ENCODE peak calls at places on chromosomes 3 and 15, in four cellular contexts. B, W, L and M are unnamed samples.
A peak's percentile ranks its signal among the peaks of the same experiment; 100 is the strongest.

GRCh38 chr3:126704494-126705214 is 614 bp downstream of the CHCHD6 start:
- DNase-seq in W (no peak), L (peak; percentile 58), B (no peak), M (no peak)

GRCh38 chr3:58341376-58341775 is 8.7 kb downstream of the PXK start:
- DNase-seq in W (no peak), L (no peak), B (no peak), M (no peak)

GRCh38 chr3:48086736-48087470 is 70.7 kb upstream of the MAP4 start:
- DNase-seq in L (no peak), W (no peak), B (no peak), M (no peak)

GRCh38 chr15:85744636-85745422 is 49.9 kb downstream of the KLHL25 start:
- DNase-seq in L (peak; percentile 9), B (no peak), W (no peak), M (no peak)

GRCh38 chr3:100289339-100289738 is 28.5 kb downstream of the TBC1D23 start:
- DNase-seq in B (no peak), L (no peak), W (no peak), M (no peak)

GRCh38 chr3:194395767-194396527 is 3.1 kb downstream of the GP5 start:
- DNase-seq in B (peak; percentile 56), W (peak; percentile 65), L (no peak), M (peak; percentile 34)

GRCh38 chr15:36961956-36962355 is 138.4 kb downstream of the MEIS2 start:
- DNase-seq in W (no peak), L (no peak), B (no peak), M (no peak)

GRCh38 chr3:61964566-61964965 is 403.2 kb downstream of the PTPRG start:
- DNase-seq in L (no peak), W (no peak), B (no peak), M (no peak)

GRCh38 chr3:87780808-87781207 is 278.0 kb downstream of the CGGBP1 start:
- DNase-seq in B (no peak), W (no peak), L (no peak), M (no peak)

GRCh38 chr15:66269326-66270090 is 16.0 kb upstream of the MEGF11 start:
- DNase-seq in W (no peak), B (no peak), L (no peak), M (no peak)

GRCh38 chr3:50302095-50303037 is 1.0 kb downstream of the HYAL1 start:
- DNase-seq in B (no peak), W (no peak), L (no peak), M (peak; percentile 66)

GRCh38 chr3:175648939-175649338 is 789.8 kb downstream of the NAALADL2 start:
- DNase-seq in W (no peak), B (no peak), L (no peak), M (no peak)

GRCh38 chr3:140870351-140870750 is 71.3 kb upstream of the SLC25A36 start:
- DNase-seq in B (no peak), W (no peak), L (no peak), M (no peak)

GRCh38 chr15:40308844-40309189 is 1.1 kb upstream of the PLCB2 start:
- DNase-seq in B (no peak), L (no peak), W (no peak), M (peak; percentile 74)

GRCh38 chr3:142888099-142888483 is 792 bp downstream of the PCOLCE2 start:
- DNase-seq in W (no peak), B (no peak), L (peak; percentile 57), M (peak; percentile 76)

GRCh38 chr3:181723568-181724431 is 12.1 kb downstream of the SOX2 start:
- DNase-seq in W (peak; percentile 62), B (no peak), L (no peak), M (no peak)

GRCh38 chr3:141368062-141368924 is at the start of gene ZBTB38:
- DNase-seq in L (peak; percentile 16), B (peak; percentile 85), W (peak; percentile 66), M (peak; percentile 96)

DNA sequence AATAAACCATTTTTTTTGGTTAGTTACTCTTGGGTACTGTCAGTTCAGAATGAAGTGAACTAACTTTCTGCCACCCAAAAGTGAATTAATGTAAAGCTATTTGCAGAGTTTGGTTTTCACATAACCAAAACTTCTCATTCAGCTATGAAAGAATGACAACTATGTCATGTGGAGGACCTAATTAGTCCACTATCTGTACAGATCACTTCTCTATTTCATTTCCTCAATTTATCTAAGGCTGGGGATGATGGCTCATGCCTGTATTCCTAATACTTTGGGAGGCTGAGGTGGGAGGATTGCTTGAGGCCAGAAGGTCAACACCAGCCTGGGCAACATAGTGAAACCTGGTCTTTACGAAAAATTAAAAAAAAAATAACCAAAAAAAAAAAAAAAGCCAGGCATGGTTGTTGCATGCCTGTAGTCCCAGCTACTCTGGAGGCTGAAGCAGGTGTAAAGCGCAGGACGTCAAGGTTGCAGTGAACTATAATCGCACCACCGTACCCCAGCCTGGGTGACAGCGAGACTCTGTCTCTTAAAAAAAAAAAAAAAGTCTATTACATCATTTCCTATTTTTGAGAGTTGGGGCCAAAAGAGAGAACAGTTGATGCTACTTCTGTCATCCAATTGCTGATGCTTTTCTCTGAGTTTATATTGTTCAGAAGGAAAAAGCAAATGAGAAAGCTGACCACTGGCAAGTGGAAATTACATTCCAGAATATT is 8.7 kb downstream of the HYPK start:
- DNase-seq in W (no peak), L (no peak), B (no peak), M (no peak)
- H3K27ac ChIP-seq in W (no peak overlapping the region), L (no peak overlapping the region), B (no peak overlapping the region), M (no peak overlapping the region)

GRCh38 chr3:108907194-108907593 is 46.5 kb downstream of the GUCA1C start:
- DNase-seq in B (no peak), W (no peak), L (no peak), M (no peak)
- H3K4me1 ChIP-seq in B (no peaks in the 10 kb centered on the region), W (no peaks in the 10 kb centered on the region), L (no peaks in the 10 kb centered on the region), M (no peaks in the 10 kb centered on the region)

GRCh38 chr3:23002846-23003800 is 200.0 kb upstream of the UBE2E2 start:
- DNase-seq in B (no peak), W (no peak), L (no peak), M (peak; percentile 19)
- H3K4me3 ChIP-seq in B (no peak overlapping the region), W (no peak overlapping the region), L (no peak overlapping the region), M (no peak overlapping the region)

DNA sequence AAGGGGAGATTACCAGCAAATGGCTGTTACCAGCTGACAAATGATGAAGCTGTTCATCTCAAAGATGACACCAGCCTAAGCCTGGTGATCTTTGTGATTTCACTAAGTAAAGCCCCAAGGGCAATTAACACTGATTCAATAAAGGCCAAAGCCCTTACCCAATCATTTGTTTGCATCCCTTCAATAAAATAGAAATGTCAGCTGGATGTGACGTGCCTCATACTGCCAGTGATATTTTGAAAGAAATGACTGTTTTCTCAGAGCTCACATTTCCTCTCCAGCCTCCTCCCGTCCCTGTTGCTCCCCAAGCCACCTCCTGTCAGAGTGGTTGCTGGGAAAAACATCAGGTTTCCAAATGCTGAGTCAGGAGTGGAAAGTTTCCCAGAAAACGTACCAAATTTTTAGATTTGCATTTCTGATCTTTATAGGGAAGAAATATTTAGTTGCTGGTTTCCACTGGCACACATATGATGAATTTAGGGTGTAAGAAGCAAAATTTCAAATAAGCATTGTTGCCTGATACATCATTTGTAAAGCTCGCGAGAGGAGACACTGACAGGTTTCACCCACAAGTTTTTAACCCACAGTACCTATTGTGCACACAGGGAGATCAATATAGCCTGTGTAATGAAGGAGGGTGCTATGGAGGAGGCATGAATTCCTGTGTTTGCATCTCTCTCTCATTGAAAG is 21.0 kb downstream of the C2CD4A start:
- DNase-seq in W (no peak), L (peak; percentile 59), B (no peak), M (peak; percentile 43)
- H3K27ac ChIP-seq in W (no peak overlapping the region), L (no peak overlapping the region), B (no peak overlapping the region), M (peak overlapping the region; percentile 21)

DNA sequence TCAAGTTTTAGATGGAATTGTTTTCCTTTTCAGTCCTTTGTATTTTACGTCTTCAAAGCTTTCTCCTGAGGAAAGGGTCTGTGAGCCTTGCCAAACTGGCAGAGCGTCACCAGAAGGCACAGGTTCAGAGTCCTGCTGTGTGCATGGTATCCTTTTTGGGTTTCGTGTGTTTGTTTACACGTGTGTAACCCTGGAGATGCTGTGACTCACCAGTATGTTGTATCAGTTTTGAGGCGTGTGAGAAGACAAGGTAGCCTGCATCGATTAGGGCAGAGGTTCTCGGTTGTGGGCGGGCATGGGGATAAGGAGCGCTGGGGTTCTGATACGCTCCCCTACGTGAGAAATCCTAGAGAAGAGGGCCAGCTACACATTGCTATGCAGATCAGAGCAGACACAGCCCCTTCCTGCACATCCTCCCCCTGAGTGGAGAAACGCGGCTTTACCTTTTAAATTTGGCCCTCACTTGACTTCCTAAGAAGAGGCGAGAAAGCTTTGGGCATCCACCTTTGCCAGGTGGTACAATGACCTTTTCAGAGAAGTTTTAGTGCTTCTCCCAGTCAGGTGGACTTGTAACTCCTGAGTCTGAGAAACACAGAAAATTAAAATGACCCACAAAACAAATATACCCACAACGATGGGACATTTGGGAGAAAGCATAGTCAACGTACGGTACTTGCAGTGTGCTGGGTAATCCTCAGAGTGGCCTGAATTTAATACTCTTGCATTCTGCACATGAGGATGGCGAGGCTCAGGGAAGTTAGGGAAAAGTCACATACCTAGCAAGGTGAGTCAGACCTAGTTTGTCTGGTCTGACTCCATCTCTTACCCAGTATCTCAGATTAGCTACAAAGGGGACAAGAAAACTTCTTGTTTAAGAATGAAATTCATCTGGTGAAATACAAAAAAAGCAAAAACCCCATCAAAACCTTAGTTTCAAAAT is 38.1 kb downstream of the TRAK1 start:
- DNase-seq in W (no peak), L (no peak), B (no peak), M (no peak)
- H3K4me1 ChIP-seq in W (peaks cover 5% of the 10 kb centered on the region), L (no peaks in the 10 kb centered on the region), B (no peaks in the 10 kb centered on the region), M (no peaks in the 10 kb centered on the region)

GRCh38 chr3:186361246-186361611 is 805 bp downstream of the DGKG start:
- DNase-seq in W (no peak), L (no peak), B (no peak), M (no peak)
- H3K4me3 ChIP-seq in W (peak overlapping the region; percentile 62), L (no peak overlapping the region), B (peak overlapping the region; percentile 24), M (peak overlapping the region; percentile 47)

GRCh38 chr3:136676009-136676408 is 76.2 kb downstream of the STAG1 start:
- DNase-seq in B (no peak), W (no peak), L (no peak), M (no peak)

GRCh38 chr3:136671921-136672320 is 80.3 kb downstream of the STAG1 start:
- DNase-seq in B (no peak), W (no peak), L (no peak), M (no peak)

GRCh38 chr3:136672457-136672856 is 79.7 kb downstream of the STAG1 start:
- DNase-seq in B (no peak), L (no peak), W (no peak), M (no peak)

GRCh38 chr3:136678981-136679380 is 73.2 kb downstream of the STAG1 start:
- DNase-seq in B (no peak), W (no peak), L (no peak), M (no peak)

DNA sequence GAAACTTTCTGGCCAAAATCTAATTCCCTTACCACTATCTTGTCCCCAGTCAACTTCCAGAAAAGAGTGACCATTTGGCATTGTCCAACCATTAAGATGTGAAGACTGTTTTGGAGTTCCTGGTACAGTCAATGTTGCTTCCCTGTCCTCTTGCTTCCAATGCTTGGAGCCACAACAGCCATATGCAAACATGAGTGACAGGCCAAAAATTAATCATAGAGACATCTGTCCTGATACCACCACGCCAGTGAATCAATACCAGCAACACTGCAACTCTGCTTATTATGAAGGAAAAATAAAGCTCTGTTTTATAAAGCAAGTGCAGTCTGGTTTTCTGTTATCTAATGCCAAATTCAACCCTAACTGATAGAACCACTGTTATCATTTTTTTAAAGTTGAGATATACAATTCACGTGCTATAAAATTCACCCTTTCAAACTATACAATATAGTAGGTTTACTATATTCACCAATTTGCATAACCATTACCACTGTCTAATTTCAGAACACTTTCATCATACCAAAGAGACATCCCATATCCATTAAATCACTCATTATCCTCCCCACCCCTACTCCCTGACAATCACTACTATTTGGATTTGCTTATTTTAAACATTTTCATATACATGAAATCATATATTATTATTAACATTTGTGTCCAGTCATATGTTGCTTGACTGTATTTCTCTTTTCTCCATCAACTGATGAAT is 76.9 kb downstream of the STAG1 start:
- DNase-seq in L (no peak), B (no peak), W (no peak), M (no peak)
- H3K27ac ChIP-seq in L (no peak overlapping the region), B (no peak overlapping the region), W (no peak overlapping the region), M (no peak overlapping the region)